ENCODE peak calls at places on chromosomes 16 and 17, in seven cellular contexts. H, L, Y, G, P, B and Q are unnamed samples.

GRCh38 chr16:52572656-52573055 is 25.7 kb upstream of the TOX3 start:
- DNase-seq in Y (no peak), H (no peak), G (no peak), B (no peak), L (no peak), P (no peak), Q (no peak)

GRCh38 chr16:9191274-9191850 is 99.9 kb downstream of the HAPSTR1 start:
- DNase-seq in P (no peak), B (no peak), H (no peak), G (no peak), L (no peak), Y (no peak), Q (no peak)

GRCh38 chr16:82720414-82720813 is 93.6 kb downstream of the CDH13 start:
- DNase-seq in G (no peak), P (no peak), Y (no peak), B (no peak), L (no peak), H (no peak), Q (no peak)

GRCh38 chr16:87182759-87183158 is 134.4 kb downstream of the C16orf95 start:
- DNase-seq in G (no peak), Y (no peak), B (no peak), P (no peak), L (no peak), H (no peak), Q (no peak)

GRCh38 chr17:73503560-73503959 is 140.7 kb downstream of the SDK2 start:
- DNase-seq in G (no peak), H (no peak), L (no peak), Y (no peak), P (no peak), B (no peak), Q (no peak)

GRCh38 chr17:907725-908124 is 71.9 kb downstream of the NXN start:
- DNase-seq in H (no peak), G (no peak), L (no peak), Y (no peak), B (no peak), P (no peak), Q (no peak)

GRCh38 chr17:7897773-7898172 is 9.2 kb downstream of the CHD3 start:
- DNase-seq in Y (peak; percentile 17), P (no peak), H (no peak), B (no peak), L (no peak), G (no peak), Q (no peak)

GRCh38 chr16:64925166-64925565 is 196.7 kb downstream of the CDH11 start:
- DNase-seq in P (no peak), H (no peak), Y (no peak), G (no peak), B (no peak), L (no peak), Q (no peak)

GRCh38 chr16:83393196-83393981 is 414.4 kb upstream of the HSBP1 start:
- DNase-seq in L (no peak), B (no peak), Y (no peak), P (no peak), H (peak; percentile 41), G (no peak), Q (no peak)

GRCh38 chr17:27319536-27320221 is 25.8 kb downstream of the WSB1 start:
- DNase-seq in Y (peak; percentile 83), L (no peak), H (peak; percentile 28), G (no peak), B (peak; percentile 16), P (peak; percentile 44), Q (peak; percentile 91)

GRCh38 chr17:55702150-55702549 is 20.5 kb downstream of the TMEM100 start:
- DNase-seq in G (no peak), L (no peak), H (no peak), B (no peak), Y (no peak), P (no peak), Q (no peak)

GRCh38 chr17:73003487-73003886 is 89.0 kb downstream of the SLC39A11 start:
- DNase-seq in Y (no peak), P (no peak), G (no peak), L (no peak), B (no peak), H (no peak), Q (no peak)

GRCh38 chr17:65783845-65784334 is 222.4 kb upstream of the AXIN2 start:
- DNase-seq in Y (no peak), L (no peak), G (no peak), P (no peak), H (peak; percentile 85), B (no peak), Q (no peak)

GRCh38 chr17:80426671-80427326 is 11.8 kb downstream of the ENDOV start:
- DNase-seq in G (peak; percentile 90), Y (peak; percentile 23), H (no peak), L (peak; percentile 92), P (peak; percentile 19), B (peak; percentile 56), Q (peak; percentile 62)